ENCODE peak calls at places on chromosomes 3 and 15, in eight cellular contexts. X is uterus, Y is psoas muscle, V is ascending aorta, B is sigmoid colon, Q is BJ, M is IMR-90, N is body of pancreas. K is an unnamed sample.

GRCh38 chr3:195806916-195807231 is 4.9 kb downstream of the MUC4 start:
- DNase-seq in X (no peak), Y (no peak), V (no peak), B (peak), Q (no peak), M (no peak), N (no peak), K (no peak)

GRCh38 chr3:133675631-133676335 is 14.0 kb upstream of the TOPBP1 start:
- DNase-seq in X (no peak), Y (no peak), V (no peak), B (no peak), Q (no peak), M (no peak), N (no peak), K (no peak)

GRCh38 chr3:23804441-23805227 is 1.1 kb upstream of the UBE2E1 start:
- DNase-seq in X (no peak), Y (no peak), V (no peak), B (no peak), Q (no peak), M (no peak), N (no peak), K (no peak)

GRCh38 chr3:57158316-57158715 is 6.8 kb downstream of the IL17RD start:
- DNase-seq in X (no peak), Y (no peak), V (no peak), B (no peak), Q (no peak), M (no peak), N (no peak), K (no peak)

GRCh38 chr15:88904808-88905327 is 8.3 kb downstream of the MFGE8 start:
- DNase-seq in X (peak), Y (peak), V (no peak), B (peak), Q (peak), M (peak), N (peak), K (no peak)

GRCh38 chr3:95289295-95289694 is 1226.4 kb downstream of the NSUN3 start:
- DNase-seq in X (no peak), Y (no peak), V (no peak), B (no peak), Q (no peak), M (peak), N (no peak), K (no peak)

GRCh38 chr15:37015476-37015875 is 84.9 kb downstream of the MEIS2 start:
- DNase-seq in X (no peak), Y (no peak), V (no peak), B (no peak), Q (no peak), M (no peak), N (no peak), K (no peak)

GRCh38 chr15:60800729-60801072 is 321.8 kb upstream of the ICE2 start:
- DNase-seq in X (no peak), Y (no peak), V (no peak), B (no peak), Q (no peak), M (no peak), N (no peak), K (no peak)

GRCh38 chr3:177894021-177894690 is 642.1 kb upstream of the KCNMB2 start:
- DNase-seq in X (no peak), Y (no peak), V (no peak), B (no peak), Q (no peak), M (no peak), N (no peak), K (no peak)

GRCh38 chr15:91223902-91224301 is 123.8 kb downstream of the SV2B start:
- DNase-seq in X (no peak), Y (no peak), V (no peak), B (no peak), Q (no peak), M (no peak), N (no peak), K (no peak)

GRCh38 chr15:98904466-98905048 is 103.0 kb downstream of the PGPEP1L start:
- DNase-seq in X (no peak), Y (no peak), V (no peak), B (peak), Q (no peak), M (peak), N (no peak), K (no peak)

GRCh38 chr3:194204036-194204792 is 68.3 kb downstream of the HES1 start:
- DNase-seq in X (no peak), Y (no peak), V (no peak), B (no peak), Q (no peak), M (no peak), N (peak), K (no peak)

GRCh38 chr3:140863481-140864084 is 78.1 kb upstream of the SLC25A36 start:
- DNase-seq in X (peak), Y (no peak), V (no peak), B (no peak), Q (peak), M (peak), N (peak), K (no peak)

GRCh38 chr3:114445233-114445632 is 151.4 kb downstream of the TIGIT start:
- DNase-seq in X (no peak), Y (no peak), V (no peak), B (no peak), Q (no peak), M (peak), N (no peak), K (no peak)

GRCh38 chr3:89335693-89336092 is 228.3 kb downstream of the EPHA3 start:
- DNase-seq in X (no peak), Y (no peak), V (no peak), B (no peak), Q (no peak), M (no peak), N (no peak), K (no peak)

GRCh38 chr3:186099178-186099577 is 9.7 kb downstream of the ETV5 start:
- DNase-seq in X (no peak), Y (peak), V (no peak), B (no peak), Q (no peak), M (peak), N (peak), K (no peak)

GRCh38 chr3:51522273-51522981 is 16.1 kb upstream of the RAD54L2 start:
- DNase-seq in X (no peak), Y (no peak), V (no peak), B (no peak), Q (no peak), M (no peak), N (no peak), K (no peak)

GRCh38 chr15:56918907-56919707 is 663 bp downstream of the TCF12 start:
- DNase-seq in X (peak), Y (peak), V (no peak), B (peak), Q (no peak), M (peak), N (peak), K (no peak)

GRCh38 chr3:10286596-10287295 is 6.0 kb downstream of the GHRL start:
- DNase-seq in X (no peak), Y (no peak), V (no peak), B (no peak), Q (no peak), M (peak), N (peak), K (peak)

GRCh38 chr15:83110361-83110760 is 2.9 kb downstream of the TM6SF1 start:
- DNase-seq in X (no peak), Y (no peak), V (no peak), B (no peak), Q (no peak), M (peak), N (no peak), K (no peak)

GRCh38 chr3:110989446-110989845 is 82.2 kb upstream of the NECTIN3 start:
- DNase-seq in X (no peak), Y (no peak), V (no peak), B (no peak), Q (no peak), M (no peak), N (no peak), K (no peak)

GRCh38 chr3:113243846-113244245 is 32.5 kb downstream of the BOC start:
- DNase-seq in X (no peak), Y (no peak), V (no peak), B (no peak), Q (no peak), M (no peak), N (no peak), K (no peak)

GRCh38 chr3:136903899-136904298 is 41.9 kb downstream of the NCK1 start:
- DNase-seq in X (no peak), Y (no peak), V (no peak), B (no peak), Q (no peak), M (no peak), N (no peak), K (no peak)

GRCh38 chr3:23019596-23020300 is 183.4 kb upstream of the UBE2E2 start:
- DNase-seq in X (no peak), Y (no peak), V (no peak), B (no peak), Q (no peak), M (no peak), N (no peak), K (no peak)

GRCh38 chr3:121649645-121650044 is 11.1 kb downstream of the HCLS1 start:
- DNase-seq in X (no peak), Y (no peak), V (no peak), B (no peak), Q (no peak), M (peak), N (no peak), K (no peak)

DNA sequence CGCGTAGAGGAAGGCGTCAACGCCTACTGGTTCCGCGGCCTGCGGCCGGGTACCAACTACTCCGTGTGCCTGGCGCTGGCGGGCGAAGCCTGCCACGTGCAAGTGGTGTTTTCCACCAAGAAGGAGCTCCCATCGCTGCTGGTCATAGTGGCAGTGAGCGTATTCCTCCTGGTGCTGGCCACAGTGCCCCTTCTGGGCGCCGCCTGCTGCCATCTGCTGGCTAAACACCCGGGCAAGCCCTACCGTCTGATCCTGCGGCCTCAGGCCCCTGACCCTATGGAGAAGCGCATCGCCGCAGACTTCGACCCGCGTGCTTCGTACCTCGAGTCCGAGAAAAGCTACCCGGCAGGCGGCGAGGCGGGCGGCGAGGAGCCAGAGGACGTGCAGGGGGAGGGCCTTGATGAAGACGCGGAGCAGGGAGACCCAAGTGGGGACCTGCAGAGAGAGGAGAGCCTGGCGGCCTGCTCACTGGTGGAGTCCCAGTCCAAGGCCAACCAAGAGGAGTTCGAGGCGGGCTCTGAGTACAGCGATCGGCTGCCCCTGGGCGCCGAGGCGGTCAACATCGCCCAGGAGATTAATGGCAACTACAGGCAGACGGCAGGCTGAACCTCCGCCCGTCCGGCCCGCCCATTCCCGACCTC is 4.1 kb downstream of the ISLR2 start:
- DNase-seq in X (peak), Y (peak), V (no peak), B (peak), Q (no peak), M (peak), N (peak), K (no peak)
- TF ChIP-seq CTCF in X (no peak), Y (peak), V (no peak), B (peak), Q (peak), M (peak), N (peak), K (peak)

GRCh38 chr3:71035886-71036285 is 547.6 kb downstream of the FOXP1 start:
- DNase-seq in X (no peak), Y (no peak), V (no peak), B (no peak), Q (no peak), M (no peak), N (no peak), K (no peak)
- H3K4me3 ChIP-seq in X (no peak), Y (no peak), V (no peak), B (no peak), Q (no peak), M (no peak), N (no peak), K (no peak)

GRCh38 chr3:184306573-184306972 is 7.5 kb downstream of the PSMD2 start:
- DNase-seq in X (no peak), Y (no peak), V (no peak), B (no peak), Q (no peak), M (no peak), N (no peak), K (no peak)

GRCh38 chr3:184308744-184309143 is 5.7 kb upstream of the EIF4G1 start:
- DNase-seq in X (no peak), Y (no peak), V (no peak), B (no peak), Q (no peak), M (no peak), N (no peak), K (no peak)

GRCh38 chr3:184300377-184300717 is 1.3 kb downstream of the PSMD2 start:
- DNase-seq in X (no peak), Y (no peak), V (no peak), B (no peak), Q (no peak), M (peak), N (no peak), K (no peak)

GRCh38 chr3:184299488-184300376 is 691 bp downstream of the PSMD2 start:
- DNase-seq in X (no peak), Y (peak), V (no peak), B (no peak), Q (no peak), M (peak), N (no peak), K (no peak)

GRCh38 chr3:184305577-184305976 is 6.5 kb downstream of the PSMD2 start:
- DNase-seq in X (no peak), Y (no peak), V (no peak), B (no peak), Q (no peak), M (peak), N (no peak), K (no peak)
- TF ChIP-seq CTCF in X (peak), Y (peak), V (no peak), B (no peak), Q (peak), M (peak), N (peak), K (peak)

DNA sequence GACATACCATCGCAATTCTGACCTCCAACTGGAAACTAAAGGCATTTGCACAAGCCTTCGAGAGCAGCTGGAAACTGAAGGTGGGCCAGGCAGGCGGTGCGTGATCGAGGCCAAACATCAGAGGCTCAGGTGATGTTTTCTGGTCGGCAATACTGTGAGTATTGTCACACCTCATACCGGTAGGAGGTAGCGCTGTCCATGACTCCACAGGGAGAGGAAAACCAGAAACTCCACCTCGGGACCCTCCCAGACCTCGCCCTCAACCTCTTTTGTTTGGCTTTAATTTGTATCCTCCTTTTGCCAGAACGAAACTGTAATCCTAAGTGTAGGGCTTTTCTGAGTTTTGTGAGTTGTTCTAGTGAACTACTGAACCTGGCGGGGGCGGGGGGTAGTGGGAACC is 43.6 kb downstream of the LDHAL6B start:
- DNase-seq in X (no peak), Y (no peak), V (no peak), B (no peak), Q (no peak), M (no peak), N (no peak), K (no peak)
- H3K4me3 ChIP-seq in X (no peak), Y (no peak), V (no peak), B (no peak), Q (no peak), M (no peak), N (no peak), K (no peak)

GRCh38 chr3:129278970-129279906 is 568 bp downstream of the HMCES start:
- DNase-seq in X (peak), Y (peak), V (no peak), B (peak), Q (no peak), M (peak), N (no peak), K (no peak)

GRCh38 chr3:129276385-129276784 is 2.3 kb upstream of the HMCES start:
- DNase-seq in X (no peak), Y (no peak), V (no peak), B (no peak), Q (no peak), M (no peak), N (no peak), K (no peak)

GRCh38 chr3:129277829-129278271 is 820 bp upstream of the HMCES start:
- DNase-seq in X (no peak), Y (no peak), V (no peak), B (no peak), Q (no peak), M (peak), N (no peak), K (no peak)

GRCh38 chr3:129280183-129280582 is 1.5 kb downstream of the HMCES start:
- DNase-seq in X (no peak), Y (no peak), V (no peak), B (no peak), Q (no peak), M (no peak), N (no peak), K (no peak)

DNA sequence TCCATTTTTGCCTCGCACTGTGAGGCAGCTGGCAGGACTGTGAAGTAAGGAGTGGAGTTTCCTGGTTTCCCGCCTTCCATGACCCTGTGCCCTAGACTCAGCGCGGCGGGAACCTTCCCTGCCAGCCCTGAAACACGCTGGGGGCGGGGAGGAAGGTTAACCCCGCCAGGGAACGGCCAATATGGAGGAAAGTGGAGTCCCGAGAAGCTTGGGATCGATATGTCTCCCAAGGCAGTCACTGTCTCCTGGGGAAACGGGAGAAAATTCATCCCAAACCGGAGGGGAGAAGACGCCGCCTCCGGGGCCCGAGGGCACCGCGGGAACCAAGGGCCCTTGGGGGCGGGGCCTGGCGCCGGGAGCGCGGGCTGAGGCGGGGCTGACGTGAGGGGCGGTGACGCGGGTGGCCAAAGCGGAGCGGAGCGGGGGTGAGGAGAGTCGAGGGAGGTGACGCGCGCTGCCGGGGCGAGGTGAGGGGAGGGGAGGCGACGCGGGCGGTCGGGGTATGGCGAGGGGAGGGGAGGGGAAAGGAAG is at the start of gene HMCES:
- DNase-seq in X (peak), Y (peak), V (peak), B (peak), Q (no peak), M (peak), N (peak), K (no peak)
- TF ChIP-seq CTCF in X (no peak), Y (no peak), V (no peak), B (no peak), Q (no peak), M (peak), N (no peak), K (no peak)

GRCh38 chr3:38609386-38610111 is 39.9 kb downstream of the SCN5A start:
- DNase-seq in X (no peak), Y (peak), V (no peak), B (peak), Q (no peak), M (no peak), N (peak), K (no peak)

GRCh38 chr3:38610436-38610835 is 39.1 kb downstream of the SCN5A start:
- DNase-seq in X (no peak), Y (peak), V (no peak), B (peak), Q (no peak), M (no peak), N (peak), K (no peak)

GRCh38 chr3:38608961-38609360 is 40.5 kb downstream of the SCN5A start:
- DNase-seq in X (no peak), Y (peak), V (no peak), B (peak), Q (no peak), M (no peak), N (peak), K (no peak)

GRCh38 chr3:38611866-38612265 is 37.6 kb downstream of the SCN5A start:
- DNase-seq in X (no peak), Y (peak), V (no peak), B (peak), Q (no peak), M (no peak), N (peak), K (no peak)

DNA sequence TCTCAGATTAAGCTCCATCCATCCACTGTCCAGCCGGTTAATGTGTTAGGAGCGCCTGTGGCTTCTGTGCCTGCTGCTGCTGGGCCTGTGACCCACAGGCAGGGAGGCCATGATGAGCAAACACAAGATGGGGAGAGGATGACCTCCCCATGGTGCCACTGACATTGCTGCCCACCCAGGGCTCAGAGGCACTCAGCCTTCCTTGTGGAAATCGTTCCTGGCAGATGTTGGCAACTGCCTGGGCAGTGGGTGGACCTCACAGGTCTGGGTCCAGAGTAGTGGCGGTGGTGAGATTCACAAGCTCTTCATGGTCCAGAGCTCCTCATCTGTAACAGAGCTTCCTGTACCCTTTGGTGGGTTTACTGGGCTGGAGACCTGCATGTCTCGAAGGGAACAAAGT is 38.6 kb downstream of the SCN5A start:
- DNase-seq in X (no peak), Y (peak), V (no peak), B (peak), Q (no peak), M (no peak), N (peak), K (no peak)
- H3K4me3 ChIP-seq in X (no peak), Y (no peak), V (no peak), B (no peak), Q (no peak), M (no peak), N (no peak), K (no peak)

GRCh38 chr3:193130576-193130975 is 110.4 kb upstream of the PLAAT1 start:
- DNase-seq in X (no peak), Y (no peak), V (no peak), B (no peak), Q (no peak), M (no peak), N (no peak), K (no peak)

GRCh38 chr3:193132247-193132646 is 108.8 kb upstream of the PLAAT1 start:
- DNase-seq in X (no peak), Y (no peak), V (no peak), B (no peak), Q (no peak), M (no peak), N (no peak), K (no peak)

GRCh38 chr3:193132923-193133463 is 108.0 kb upstream of the PLAAT1 start:
- DNase-seq in X (no peak), Y (no peak), V (no peak), B (no peak), Q (no peak), M (no peak), N (no peak), K (no peak)

GRCh38 chr3:193124861-193125260 is 116.2 kb upstream of the PLAAT1 start:
- DNase-seq in X (no peak), Y (no peak), V (no peak), B (no peak), Q (no peak), M (no peak), N (no peak), K (no peak)

GRCh38 chr3:193129607-193130006 is 111.4 kb upstream of the PLAAT1 start:
- DNase-seq in X (no peak), Y (no peak), V (no peak), B (no peak), Q (no peak), M (no peak), N (no peak), K (no peak)
- TF ChIP-seq CTCF in X (no peak), Y (no peak), V (no peak), B (no peak), Q (no peak), M (no peak), N (no peak), K (no peak)

K was measured in epithelial cell of proximal tubule.